ENCODE peak calls at places on chromosomes 13 and 19, in seven cellular contexts. X is K562, Q is tibial nerve, C is uterus, O is A549, I is astrocyte, J is heart right ventricle. H is an unnamed sample.

GRCh38 chr13:30448441-30448840 is 17.3 kb downstream of the HMGB1 start:
- DNase-seq in I (no peak), O (no peak), X (no peak), J (no peak), C (no peak), Q (no peak), H (no peak)

GRCh38 chr19:40383668-40384248 is 6.2 kb downstream of the HIPK4 start:
- DNase-seq in X (no peak), J (no peak), O (no peak), Q (no peak), C (no peak), I (no peak), H (no peak)

GRCh38 chr13:104837756-104838155 is 1697.7 kb downstream of the EFNB2 start:
- DNase-seq in C (no peak), O (no peak), X (no peak), Q (no peak), J (no peak), I (no peak), H (no peak)

GRCh38 chr13:25190256-25190655 is 18.2 kb upstream of the AMER2 start:
- DNase-seq in X (no peak), C (no peak), I (no peak), Q (no peak), O (no peak), J (no peak), H (no peak)

GRCh38 chr13:21579754-21580316 is 24.1 kb downstream of the MICU2 start:
- DNase-seq in I (no peak), X (no peak), Q (no peak), O (no peak), C (no peak), J (no peak), H (no peak)

GRCh38 chr13:23909606-23910005 is 12.3 kb upstream of the C1QTNF9B start:
- DNase-seq in J (no peak), O (no peak), Q (no peak), I (no peak), C (no peak), X (no peak), H (no peak)

GRCh38 chr19:38162632-38163031 is 61.4 kb downstream of the DPF1 start:
- DNase-seq in I (no peak), O (no peak), X (no peak), J (no peak), C (no peak), Q (no peak), H (no peak)

GRCh38 chr13:78604782-78605611 is 1.6 kb upstream of the POU4F1 start:
- DNase-seq in J (no peak), I (no peak), O (peak), X (peak), C (no peak), Q (no peak), H (no peak)

GRCh38 chr13:62473190-62473943 is 1057.7 kb upstream of the PCDH20 start:
- DNase-seq in O (no peak), Q (no peak), X (no peak), J (no peak), I (no peak), C (no peak), H (no peak)

GRCh38 chr13:50685491-50685890 is 158.0 kb downstream of the DLEU7 start:
- DNase-seq in Q (peak), O (no peak), J (peak), I (peak), X (no peak), C (peak), H (peak)

GRCh38 chr13:26562538-26562890 is 5.0 kb downstream of the WASF3 start:
- DNase-seq in X (no peak), C (no peak), J (no peak), Q (no peak), O (no peak), I (peak), H (no peak)

GRCh38 chr13:97339019-97339988 is 94.7 kb upstream of the RAP2A start:
- DNase-seq in X (no peak), I (peak), Q (no peak), O (no peak), J (no peak), C (peak), H (no peak)

GRCh38 chr13:111846396-111847174 is 220.4 kb upstream of the SOX1 start:
- DNase-seq in C (no peak), X (no peak), Q (no peak), O (no peak), I (no peak), J (no peak), H (no peak)

GRCh38 chr13:84661718-84662117 is 779.4 kb upstream of the SLITRK1 start:
- DNase-seq in Q (no peak), J (no peak), C (no peak), O (no peak), I (no peak), X (no peak), H (no peak)

GRCh38 chr13:110616103-110617101 is 1.1 kb downstream of the NAXD start:
- DNase-seq in I (peak), O (peak), Q (no peak), J (no peak), C (no peak), X (peak), H (peak)
- TF ChIP-seq CTCF in I (peak), O (peak), Q (no peak), J (no peak), C (no peak), X (peak), H (no peak)

GRCh38 chr19:41739361-41739760 is 16.0 kb upstream of the CEACAM6 start:
- DNase-seq in I (no peak), O (no peak), Q (no peak), J (no peak), X (no peak), C (no peak), H (no peak)

GRCh38 chr19:41740415-41741243 is 14.7 kb upstream of the CEACAM6 start:
- DNase-seq in O (no peak), I (no peak), Q (no peak), C (no peak), X (no peak), J (no peak), H (no peak)

GRCh38 chr19:41734585-41734984 is 20.7 kb upstream of the CEACAM6 start:
- DNase-seq in I (no peak), O (no peak), X (no peak), J (no peak), Q (no peak), C (no peak), H (no peak)

GRCh38 chr19:41734156-41734555 is 21.2 kb upstream of the CEACAM6 start:
- DNase-seq in Q (no peak), I (no peak), X (no peak), C (no peak), O (no peak), J (no peak), H (no peak)

GRCh38 chr19:41735071-41735623 is 20.2 kb upstream of the CEACAM6 start:
- DNase-seq in I (no peak), O (no peak), X (no peak), Q (no peak), C (no peak), J (no peak), H (no peak)
- H3K27ac ChIP-seq in I (no peak), O (no peak), X (no peak), Q (no peak), C (no peak), J (no peak), H (no peak)

GRCh38 chr13:101942535-101943157 is 459.2 kb downstream of the FGF14 start:
- DNase-seq in J (no peak), I (no peak), X (no peak), O (no peak), C (no peak), Q (no peak), H (no peak)

GRCh38 chr13:101939370-101939769 is 462.5 kb downstream of the FGF14 start:
- DNase-seq in Q (no peak), J (no peak), C (no peak), I (no peak), O (no peak), X (no peak), H (no peak)

GRCh38 chr13:101945435-101945834 is 456.4 kb downstream of the FGF14 start:
- DNase-seq in Q (no peak), X (no peak), O (no peak), I (no peak), J (no peak), C (no peak), H (no peak)

GRCh38 chr13:101942038-101942437 is 459.8 kb downstream of the FGF14 start:
- DNase-seq in O (peak), I (peak), Q (no peak), X (no peak), C (peak), J (no peak), H (no peak)

DNA sequence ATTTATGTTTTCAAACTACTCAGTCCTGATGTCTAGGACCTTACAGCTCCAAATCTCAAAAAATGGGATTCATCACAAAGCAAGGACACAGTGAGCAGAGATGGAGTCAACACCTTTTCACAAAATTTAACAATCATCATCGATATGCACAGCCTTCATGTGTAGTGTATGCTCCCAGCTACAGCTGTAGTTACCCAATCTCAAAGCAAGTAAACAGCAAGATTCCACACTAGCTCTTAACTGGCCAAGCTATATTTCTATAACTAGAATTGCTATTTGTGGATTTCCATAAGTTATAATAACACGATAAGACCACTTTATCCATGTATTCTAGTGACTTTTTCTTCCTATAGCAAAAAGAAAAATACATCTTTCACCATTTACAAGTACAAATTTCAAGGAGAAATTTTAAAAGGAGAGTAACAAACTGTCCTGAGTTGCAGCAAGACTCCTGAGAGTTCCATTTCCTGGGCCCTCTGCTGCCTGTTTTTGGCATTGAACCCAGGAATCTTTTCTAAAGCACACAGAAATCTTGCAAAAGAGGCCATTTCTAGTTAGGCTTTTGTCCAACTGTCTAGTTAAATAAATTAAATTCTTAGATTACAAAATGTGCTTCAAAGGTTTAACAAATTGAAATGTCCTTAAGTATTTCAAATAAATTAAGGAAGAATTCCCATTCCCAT is 460.6 kb downstream of the FGF14 start:
- DNase-seq in Q (no peak), I (no peak), O (no peak), X (no peak), J (no peak), C (no peak), H (no peak)
- TF ChIP-seq CTCF in Q (no peak), I (peak), O (no peak), X (no peak), J (no peak), C (no peak), H (peak)

DNA sequence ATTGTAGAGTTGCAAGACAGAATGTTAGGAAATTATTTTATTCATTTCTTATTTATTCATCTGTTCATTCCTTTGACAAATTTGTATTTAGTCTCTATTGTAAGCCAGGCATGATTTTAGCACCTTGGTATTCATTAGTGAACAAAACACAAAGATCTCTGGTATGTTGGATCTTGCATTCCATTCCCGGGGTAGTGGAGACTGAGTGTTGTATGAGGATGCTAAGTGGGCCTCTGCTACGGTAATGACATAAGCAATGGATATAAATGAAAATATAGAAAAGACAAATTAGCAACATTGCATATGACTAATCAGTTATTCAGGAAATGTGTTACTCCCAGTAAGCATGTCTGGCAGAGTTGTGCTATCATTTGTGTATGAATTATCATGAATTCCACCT is 449.3 kb downstream of the PCDH17 start:
- DNase-seq in C (no peak), O (no peak), Q (no peak), J (no peak), X (no peak), I (peak), H (no peak)
- H3K27ac ChIP-seq in C (no peak), O (no peak), Q (no peak), J (no peak), X (no peak), I (no peak), H (no peak)

GRCh38 chr13:95335667-95336066 is 34.4 kb upstream of the ABCC4 start:
- DNase-seq in X (no peak), O (no peak), J (no peak), I (no peak), Q (no peak), C (no peak), H (no peak)
- TF ChIP-seq CTCF in X (no peak), O (no peak), J (no peak), I (no peak), Q (no peak), C (no peak), H (no peak)

GRCh38 chr19:14030997-14031718 is 404 bp upstream of the IL27RA start:
- DNase-seq in X (no peak), Q (no peak), I (no peak), O (no peak), C (no peak), J (no peak), H (no peak)
- H3K27ac ChIP-seq in X (peak), Q (peak), I (no peak), O (peak), C (peak), J (peak), H (peak)

DNA sequence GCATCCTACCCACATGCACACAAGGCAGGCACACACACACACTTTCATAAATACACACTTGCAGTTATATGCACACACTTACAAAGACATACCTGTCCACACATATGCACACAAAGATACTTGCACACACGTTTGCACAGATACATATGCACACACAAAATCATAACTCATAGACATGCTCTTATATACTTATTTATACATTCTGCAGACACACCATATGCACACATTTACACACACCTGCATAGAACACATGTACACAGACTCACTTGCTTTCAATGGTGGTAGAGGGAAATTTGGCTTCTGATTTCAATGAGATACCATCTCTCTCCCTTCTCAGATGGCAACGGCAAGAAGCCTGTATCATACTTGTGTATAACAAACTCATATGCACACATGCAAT is 24.8 kb downstream of the OLFM2 start:
- DNase-seq in C (no peak), O (no peak), Q (no peak), X (no peak), J (no peak), I (no peak), H (no peak)
- TF ChIP-seq CTCF in C (no peak), O (no peak), Q (no peak), X (no peak), J (no peak), I (no peak), H (no peak)

DNA sequence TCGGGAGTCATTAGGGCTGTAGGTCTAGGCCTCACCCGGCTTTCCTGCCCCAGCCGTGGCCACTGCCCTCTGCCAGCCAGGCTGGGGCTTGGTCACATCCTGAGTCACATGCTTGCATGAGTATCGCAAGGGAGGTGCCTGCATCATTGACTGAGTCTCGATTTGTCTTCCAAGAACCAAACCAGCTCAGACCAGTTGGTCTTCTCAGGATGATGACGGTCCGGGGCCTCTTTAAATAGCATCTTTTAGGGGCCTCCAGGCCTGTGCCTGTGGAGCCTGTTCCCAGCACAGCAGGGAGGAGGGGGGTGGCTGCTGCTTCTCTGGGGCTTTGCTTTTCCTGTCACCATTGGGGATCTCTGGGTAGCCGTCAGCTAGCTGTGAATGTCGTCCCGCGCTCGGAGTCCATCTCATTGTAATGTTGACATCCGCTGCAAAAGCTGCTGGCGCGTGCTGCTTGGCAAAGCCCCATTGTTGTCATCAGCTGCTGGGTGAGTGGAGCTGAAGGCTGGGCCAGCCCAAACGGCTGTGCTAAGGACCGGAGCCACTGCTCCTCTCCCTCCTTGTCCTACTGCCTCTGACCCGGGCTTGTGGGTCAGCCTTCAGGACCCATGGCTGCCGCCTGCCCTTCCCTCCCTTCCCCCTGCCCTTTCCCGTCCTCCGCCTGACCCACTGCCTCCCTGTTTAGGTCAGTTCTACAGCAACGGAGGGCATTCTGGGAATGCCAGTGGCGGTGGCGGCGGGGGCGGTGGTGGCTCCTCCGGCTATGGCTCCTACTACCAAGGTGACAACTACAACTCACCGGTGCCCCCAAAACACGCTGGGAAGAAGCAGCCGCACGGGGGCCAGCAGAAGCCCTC is 14.3 kb upstream of the QTRT1 start:
- DNase-seq in C (no peak), J (peak), O (no peak), Q (no peak), X (no peak), I (peak), H (no peak)
- H3K27ac ChIP-seq in C (no peak), J (peak), O (no peak), Q (no peak), X (no peak), I (peak), H (no peak)

GRCh38 chr19:48985711-48986110 is 7.4 kb downstream of the GYS1 start:
- DNase-seq in J (no peak), C (no peak), Q (no peak), X (no peak), I (no peak), O (no peak), H (no peak)

GRCh38 chr19:48988860-48989259 is 4.2 kb downstream of the GYS1 start:
- DNase-seq in O (no peak), C (no peak), I (no peak), Q (no peak), X (no peak), J (no peak), H (no peak)

GRCh38 chr19:48986211-48986610 is 6.9 kb downstream of the GYS1 start:
- DNase-seq in I (no peak), O (no peak), C (no peak), X (no peak), Q (no peak), J (no peak), H (no peak)

GRCh38 chr19:48988286-48988685 is 4.8 kb downstream of the GYS1 start:
- DNase-seq in C (no peak), Q (no peak), X (no peak), O (no peak), I (no peak), J (no peak), H (no peak)

DNA sequence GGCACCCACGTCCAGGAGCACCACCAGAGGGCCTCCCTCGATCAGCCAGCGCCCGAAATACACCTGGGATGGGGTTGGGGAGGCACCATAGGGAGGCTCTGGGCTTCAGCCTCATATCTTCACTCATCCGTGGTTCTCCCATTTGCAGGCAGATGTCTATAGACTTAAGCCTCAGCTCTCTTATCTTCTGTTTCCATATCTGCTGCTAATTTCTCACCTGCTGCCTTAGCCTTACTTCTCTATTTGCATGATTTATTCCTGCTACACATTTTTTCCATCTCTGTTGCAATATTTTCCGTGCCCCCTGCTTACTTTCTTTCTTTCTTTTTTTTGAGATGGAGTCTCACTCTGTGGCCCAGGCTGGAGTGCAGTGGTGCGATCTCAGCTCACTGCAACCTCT is 5.8 kb downstream of the GYS1 start:
- DNase-seq in J (no peak), O (no peak), C (no peak), Q (no peak), X (no peak), I (no peak), H (no peak)
- TF ChIP-seq CTCF in J (no peak), O (no peak), C (no peak), Q (no peak), X (no peak), I (no peak), H (no peak)

H was measured in breast epithelium.